ENCODE peak calls at places on chromosomes 1 and 21, in eight cellular contexts. D is fibroblast of lung; K is GM23338; V is aorta; P is left ventricle myocardium inferior; M is heart right ventricle; B is brain microvascular endothelial cell; G is CD8-positive, alpha-beta T cell. I is an unnamed sample.

GRCh38 chr1:116424438-116424837 is 51.4 kb downstream of the ATP1A1 start:
- DNase-seq in D (no peak), K (no peak), V (no peak), P (no peak), M (no peak), B (no peak), G (no peak), I (no peak)

GRCh38 chr1:239250353-239251035 is 135.9 kb upstream of the CHRM3 start:
- DNase-seq in D (peak), K (no peak), V (no peak), P (no peak), M (no peak), B (no peak), G (no peak), I (no peak)

GRCh38 chr21:45892156-45892919 is 89.2 kb upstream of the COL6A1 start:
- DNase-seq in D (no peak), K (no peak), V (peak), P (peak), M (no peak), B (no peak), G (no peak), I (peak)

GRCh38 chr1:147750618-147751217 is 9.7 kb downstream of the GJA5 start:
- DNase-seq in D (no peak), K (no peak), V (no peak), P (no peak), M (no peak), B (no peak), G (no peak), I (no peak)

GRCh38 chr1:201347498-201348210 is 29.8 kb downstream of the TNNT2 start:
- DNase-seq in D (no peak), K (peak), V (peak), P (no peak), M (no peak), B (no peak), G (no peak), I (peak)

GRCh38 chr1:222711319-222712252 is 705 bp downstream of the AIDA start:
- DNase-seq in D (peak), K (peak), V (peak), P (peak), M (peak), B (peak), G (peak), I (peak)

GRCh38 chr1:39957299-39958020 is 2.5 kb downstream of the MFSD2A start:
- DNase-seq in D (peak), K (no peak), V (no peak), P (no peak), M (no peak), B (no peak), G (no peak), I (no peak)

GRCh38 chr21:44658913-44659595 is 1.3 kb downstream of the KRTAP12-3 start:
- DNase-seq in D (no peak), K (no peak), V (no peak), P (no peak), M (no peak), B (no peak), G (no peak), I (no peak)

GRCh38 chr1:193697105-193697762 is 510.8 kb upstream of the B3GALT2 start:
- DNase-seq in D (no peak), K (no peak), V (no peak), P (no peak), M (no peak), B (no peak), G (no peak), I (no peak)

GRCh38 chr1:203133969-203134725 is 6.6 kb downstream of the ADORA1 start:
- DNase-seq in D (peak), K (peak), V (peak), P (no peak), M (no peak), B (no peak), G (no peak), I (no peak)

GRCh38 chr1:185860316-185860715 is 126.1 kb downstream of the HMCN1 start:
- DNase-seq in D (peak), K (no peak), V (no peak), P (no peak), M (no peak), B (peak), G (no peak), I (no peak)

GRCh38 chr21:44010429-44010828 is 1.7 kb upstream of the TRAPPC10 start:
- DNase-seq in D (no peak), K (peak), V (no peak), P (no peak), M (no peak), B (peak), G (no peak), I (no peak)

GRCh38 chr1:31568895-31569655 is 7.2 kb upstream of the TINAGL1 start:
- DNase-seq in D (no peak), K (no peak), V (no peak), P (peak), M (peak), B (no peak), G (no peak), I (no peak)

GRCh38 chr1:68758666-68759209 is 261.9 kb upstream of the DEPDC1 start:
- DNase-seq in D (no peak), K (peak), V (no peak), P (no peak), M (no peak), B (no peak), G (no peak), I (no peak)

GRCh38 chr1:67752306-67752705 is 67.3 kb downstream of the GADD45A start:
- DNase-seq in D (peak), K (peak), V (no peak), P (no peak), M (no peak), B (no peak), G (no peak), I (no peak)

GRCh38 chr1:41400235-41400634 is 39.0 kb downstream of the FOXO6 start:
- DNase-seq in D (no peak), K (no peak), V (no peak), P (no peak), M (no peak), B (no peak), G (no peak), I (no peak)

GRCh38 chr1:145999321-146000024 is 3.1 kb upstream of the TXNIP start:
- DNase-seq in D (no peak), K (no peak), V (no peak), P (no peak), M (no peak), B (no peak), G (no peak), I (peak)

GRCh38 chr21:19864456-19864855 is 1133.8 kb upstream of the NCAM2 start:
- DNase-seq in D (no peak), K (no peak), V (no peak), P (no peak), M (no peak), B (no peak), G (no peak), I (no peak)

GRCh38 chr1:245051349-245052221 is 103.2 kb upstream of the KIF26B start:
- DNase-seq in D (peak), K (peak), V (no peak), P (peak), M (peak), B (no peak), G (no peak), I (peak)

GRCh38 chr1:2314803-2315710 is 76.3 kb downstream of the MORN1 start:
- DNase-seq in D (peak), K (peak), V (peak), P (peak), M (peak), B (no peak), G (peak), I (peak)

GRCh38 chr1:204190212-204191211 is 5.8 kb downstream of the KISS1 start:
- DNase-seq in D (peak), K (peak), V (no peak), P (no peak), M (no peak), B (no peak), G (no peak), I (no peak)
- H3K4me3 ChIP-seq in D (no peak), K (peak), V (no peak), P (peak), M (peak), B (no peak), G (no peak), I (peak)

GRCh38 chr1:70327306-70328076 is 27.0 kb downstream of the ANKRD13C start:
- DNase-seq in D (peak), K (no peak), V (no peak), P (no peak), M (no peak), B (no peak), G (no peak), I (no peak)

GRCh38 chr1:70319750-70320149 is 34.8 kb downstream of the ANKRD13C start:
- DNase-seq in D (peak), K (no peak), V (no peak), P (no peak), M (no peak), B (peak), G (no peak), I (no peak)

GRCh38 chr1:70324683-70325082 is 29.8 kb downstream of the ANKRD13C start:
- DNase-seq in D (no peak), K (peak), V (no peak), P (no peak), M (no peak), B (no peak), G (no peak), I (no peak)
- H3K27ac ChIP-seq in D (no peak), K (no peak), V (no peak), P (no peak), M (no peak), B (no peak), G (no peak), I (no peak)

DNA sequence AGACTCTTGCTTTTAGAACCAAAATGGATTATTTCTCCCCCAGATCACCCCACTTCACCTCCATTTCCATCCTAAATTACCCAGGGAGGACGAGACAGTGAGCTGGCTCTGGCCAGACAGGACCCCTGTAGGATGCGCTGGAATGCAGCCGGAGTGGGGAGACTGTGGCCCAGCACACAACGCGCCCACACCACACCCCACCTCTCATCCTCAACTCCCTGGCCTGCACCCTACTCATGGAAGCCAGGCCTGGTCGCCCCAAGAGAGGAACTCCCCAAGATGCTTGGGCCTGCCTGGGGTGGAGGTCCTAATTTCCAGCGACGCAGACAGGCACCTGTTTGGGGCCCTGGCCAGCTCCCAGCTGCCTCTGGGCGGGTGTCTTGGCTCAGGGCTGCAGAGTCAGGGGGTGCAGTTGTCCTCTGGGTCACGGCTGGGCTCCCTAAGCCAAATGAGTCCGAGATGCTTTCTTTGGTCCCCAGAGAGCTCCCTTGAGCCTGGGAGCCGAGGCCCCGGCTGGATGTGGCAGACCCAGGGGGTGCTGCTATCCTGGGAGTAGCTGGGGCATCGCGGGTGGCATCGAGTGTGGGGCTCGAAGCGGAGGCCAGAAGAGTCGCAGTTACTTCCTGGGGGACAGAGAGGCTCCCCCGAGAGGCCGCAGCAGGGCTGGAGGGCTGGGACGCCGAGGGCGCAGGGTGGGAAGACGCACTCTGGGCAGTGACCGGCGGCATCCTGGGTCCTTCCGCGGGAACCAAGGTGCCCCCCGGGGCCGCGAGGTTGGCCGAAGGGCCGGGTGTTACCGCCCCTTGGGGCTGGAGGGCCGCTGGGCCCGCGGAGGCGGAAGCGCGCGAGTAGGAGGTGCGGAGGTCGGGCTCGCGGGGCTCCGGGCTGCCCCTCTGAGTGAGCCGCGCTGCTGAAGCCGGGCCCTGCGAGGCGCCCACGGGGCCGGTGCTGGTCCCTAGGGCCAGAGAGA is 10.4 kb downstream of the CLEC20A start:
- DNase-seq in D (peak), K (peak), V (no peak), P (no peak), M (no peak), B (no peak), G (no peak), I (no peak)
- H3K4me3 ChIP-seq in D (no peak), K (peak), V (no peak), P (peak), M (peak), B (peak), G (no peak), I (peak)

GRCh38 chr1:75785964-75786853 is at the start of gene RABGGTB:
- DNase-seq in D (peak), K (peak), V (peak), P (peak), M (peak), B (peak), G (peak), I (peak)

GRCh38 chr1:75785320-75785963 is 614 bp upstream of the RABGGTB start:
- DNase-seq in D (no peak), K (no peak), V (no peak), P (no peak), M (no peak), B (no peak), G (no peak), I (no peak)

GRCh38 chr1:75787524-75787923 is 1.5 kb downstream of the RABGGTB start:
- DNase-seq in D (no peak), K (no peak), V (no peak), P (no peak), M (no peak), B (no peak), G (no peak), I (no peak)

GRCh38 chr1:75791022-75791421 is 5.0 kb downstream of the RABGGTB start:
- DNase-seq in D (peak), K (no peak), V (no peak), P (no peak), M (no peak), B (no peak), G (no peak), I (no peak)

DNA sequence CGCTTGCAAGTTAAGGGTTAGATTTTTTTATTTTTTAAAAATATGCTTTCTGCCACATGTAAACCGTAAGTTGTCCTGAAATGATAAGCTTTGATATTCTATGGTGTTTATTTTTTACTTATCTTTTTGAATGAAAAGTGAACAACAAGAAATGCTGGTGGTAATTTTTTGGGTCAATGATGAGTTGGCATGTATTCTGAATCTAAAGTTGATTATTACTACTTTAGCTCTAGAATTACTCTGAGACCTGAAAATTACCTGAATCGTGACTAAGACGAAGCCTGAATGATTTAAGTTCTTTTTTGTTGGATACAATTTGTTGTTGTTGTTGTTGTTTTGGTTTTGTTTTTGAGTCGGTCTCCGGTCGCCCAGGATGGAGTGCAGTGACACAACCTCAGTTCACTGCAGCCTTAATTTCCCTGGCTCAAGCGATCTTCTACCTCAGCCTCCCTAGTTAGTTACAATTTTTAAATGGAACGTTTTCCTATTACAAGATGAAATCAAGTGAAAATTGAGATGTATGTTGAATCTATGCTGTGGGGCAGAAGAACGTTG is 922 bp downstream of the RABGGTB start:
- DNase-seq in D (no peak), K (no peak), V (no peak), P (no peak), M (no peak), B (no peak), G (no peak), I (no peak)
- H3K27ac ChIP-seq in D (peak), K (peak), V (peak), P (peak), M (peak), B (peak), G (peak), I (peak)

GRCh38 chr1:172321429-172321828 is 99.1 kb upstream of the C1orf105 start:
- DNase-seq in D (peak), K (no peak), V (no peak), P (no peak), M (no peak), B (peak), G (no peak), I (no peak)
- H3K4me3 ChIP-seq in D (no peak), K (no peak), V (no peak), P (no peak), M (no peak), B (no peak), G (no peak), I (no peak)

GRCh38 chr1:48775817-48776399 is 783 bp downstream of the BEND5 start:
- DNase-seq in D (no peak), K (no peak), V (no peak), P (no peak), M (no peak), B (no peak), G (no peak), I (no peak)
- H3K27ac ChIP-seq in D (no peak), K (no peak), V (no peak), P (peak), M (peak), B (no peak), G (peak), I (no peak)

GRCh38 chr1:230127105-230128054 is 60.3 kb downstream of the GALNT2 start:
- DNase-seq in D (no peak), K (peak), V (no peak), P (no peak), M (no peak), B (no peak), G (no peak), I (no peak)
- H3K4me3 ChIP-seq in D (no peak), K (no peak), V (no peak), P (no peak), M (no peak), B (no peak), G (no peak), I (no peak)

DNA sequence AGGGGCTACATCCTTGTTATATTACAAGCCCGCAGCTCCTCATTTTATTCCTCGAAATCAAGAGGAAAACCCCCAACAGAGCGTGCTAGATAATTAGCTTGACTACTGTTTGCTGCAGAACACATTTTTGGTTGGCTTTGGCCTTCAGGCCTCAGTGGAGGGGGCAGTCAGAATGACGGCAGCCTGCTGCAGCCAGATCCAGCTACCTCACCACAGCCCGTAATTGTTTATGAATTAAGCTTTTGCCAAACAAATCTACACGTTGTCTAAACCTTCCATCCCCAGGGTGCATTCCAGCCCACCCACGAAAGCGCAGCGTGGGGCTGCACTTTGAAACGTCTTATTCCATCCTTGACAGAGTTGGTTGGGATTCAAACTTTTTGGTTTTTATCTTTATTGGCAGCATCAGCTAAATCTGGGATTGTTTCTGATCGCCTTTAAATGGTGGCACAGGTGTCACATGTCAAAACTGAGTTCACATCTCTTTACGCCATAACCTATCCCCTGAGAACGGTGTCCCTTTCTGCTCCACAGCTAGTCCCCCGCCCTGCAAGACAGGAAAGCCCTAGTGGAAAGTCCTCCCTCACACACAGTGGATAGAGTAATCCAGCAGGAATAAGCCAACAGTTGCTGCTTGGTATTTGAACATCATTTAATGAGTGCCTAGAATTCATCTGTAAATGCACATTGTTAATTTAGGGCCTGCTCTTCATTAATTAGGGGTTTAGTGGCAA is 195.5 kb downstream of the LMO4 start:
- DNase-seq in D (peak), K (no peak), V (no peak), P (peak), M (no peak), B (no peak), G (no peak), I (no peak)
- H3K27ac ChIP-seq in D (no peak), K (no peak), V (peak), P (peak), M (peak), B (no peak), G (no peak), I (no peak)

DNA sequence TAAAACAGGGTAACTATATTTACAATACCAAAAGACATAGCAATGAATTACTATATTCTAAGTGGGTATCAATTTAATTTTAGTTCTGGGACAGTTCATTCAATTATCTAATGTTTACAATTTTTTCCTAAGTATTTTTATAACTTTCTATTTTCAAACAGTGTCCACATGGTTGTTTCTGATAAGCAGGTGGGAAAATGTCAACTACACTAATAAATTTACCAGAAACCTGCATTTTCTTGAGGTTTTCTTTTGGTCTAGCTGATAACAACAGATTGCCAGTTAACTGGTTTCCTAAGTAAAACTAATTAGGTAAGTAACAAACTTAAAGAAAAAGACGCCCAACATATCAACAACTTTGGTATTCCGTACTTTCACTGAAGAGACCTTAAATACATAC is 84.9 kb upstream of the GFI1 start:
- DNase-seq in D (no peak), K (no peak), V (no peak), P (no peak), M (no peak), B (no peak), G (no peak), I (no peak)
- H3K4me3 ChIP-seq in D (no peak), K (no peak), V (no peak), P (no peak), M (no peak), B (no peak), G (no peak), I (no peak)

I was measured in right lobe of liver.